ENCODE peak calls at places on chromosome 2, in eight cellular contexts. T, L, R, W, U, S, E and V are unnamed samples.
A peak's percentile ranks its signal among the peaks of the same experiment; 100 is the strongest.

GRCh38 chr2:127624321-127625145 is 21.4 kb upstream of the GPR17 start:
- DNase-seq in R (no peak), W (no peak), L (no peak), T (no peak), E (no peak), U (no peak), S (no peak), V (no peak)

GRCh38 chr2:239598011-239598731 is 197.4 kb upstream of the HDAC4 start:
- DNase-seq in U (no peak), S (no peak), R (no peak), T (peak; percentile 41), W (no peak), L (no peak), E (no peak), V (no peak)

GRCh38 chr2:72934683-72935610 is 17.6 kb downstream of the EMX1 start:
- DNase-seq in L (no peak), E (no peak), R (no peak), S (no peak), W (no peak), U (peak; percentile 54), T (no peak), V (no peak)

GRCh38 chr2:26001743-26002341 is 19.5 kb upstream of the KIF3C start:
- DNase-seq in R (no peak), U (peak; percentile 60), T (no peak), S (peak; percentile 86), L (no peak), E (peak; percentile 41), W (no peak), V (peak; percentile 47)

GRCh38 chr2:160516547-160517365 is 23.1 kb upstream of the RBMS1 start:
- DNase-seq in L (no peak), E (peak; percentile 6), T (peak; percentile 26), U (no peak), S (no peak), W (no peak), R (no peak), V (no peak)

GRCh38 chr2:218095853-218096252 is 26.8 kb downstream of the RUFY4 start:
- DNase-seq in E (no peak), L (no peak), S (no peak), R (no peak), U (no peak), W (no peak), T (no peak), V (no peak)

GRCh38 chr2:128585706-128586105 is 267.0 kb upstream of the HS6ST1 start:
- DNase-seq in S (no peak), U (no peak), E (peak; percentile 44), R (no peak), L (no peak), W (no peak), T (no peak), V (no peak)

GRCh38 chr2:191665286-191665685 is 12.7 kb upstream of the NABP1 start:
- DNase-seq in U (no peak), E (no peak), T (no peak), L (no peak), S (no peak), R (no peak), W (no peak), V (no peak)

GRCh38 chr2:6877402-6878305 is at the start of gene RSAD2:
- DNase-seq in E (peak; percentile 49), U (peak; percentile 33), W (no peak), L (no peak), T (peak; percentile 32), S (no peak), R (no peak), V (no peak)

GRCh38 chr2:96225016-96225533 is 16.4 kb upstream of the STARD7 start:
- DNase-seq in R (no peak), U (no peak), E (no peak), S (no peak), W (no peak), T (no peak), L (no peak), V (no peak)

GRCh38 chr2:216633616-216634316 is 546 bp downstream of the IGFBP2 start:
- DNase-seq in L (no peak), S (no peak), T (no peak), R (peak; percentile 73), E (no peak), U (peak; percentile 23), W (no peak), V (no peak)

GRCh38 chr2:138267161-138267901 is 234.2 kb upstream of the SPOPL start:
- DNase-seq in R (no peak), E (no peak), U (no peak), W (peak; percentile 58), L (no peak), S (no peak), T (no peak), V (no peak)

GRCh38 chr2:235924675-235925063 is 243.5 kb downstream of the GBX2 start:
- DNase-seq in R (no peak), U (no peak), L (no peak), E (no peak), W (no peak), T (no peak), S (no peak), V (no peak)

GRCh38 chr2:75703617-75704016 is 7.1 kb downstream of the GCFC2 start:
- DNase-seq in S (no peak), W (no peak), T (no peak), U (no peak), R (no peak), L (no peak), E (no peak), V (no peak)

GRCh38 chr2:129320288-129320687 is 659.2 kb upstream of the RAB6C start:
- DNase-seq in E (no peak), U (no peak), S (no peak), W (no peak), T (no peak), R (no peak), L (no peak), V (no peak)

GRCh38 chr2:181123798-181124217 is 143.4 kb downstream of the UBE2E3 start:
- DNase-seq in E (no peak), S (no peak), U (no peak), W (no peak), T (peak; percentile 62), L (no peak), R (no peak), V (no peak)

GRCh38 chr2:238042849-238043584 is 17.8 kb upstream of the SCLY start:
- DNase-seq in E (no peak), W (no peak), S (no peak), U (no peak), R (no peak), L (no peak), T (no peak), V (no peak)

GRCh38 chr2:60958361-60958760 is 59.2 kb upstream of the PEX13 start:
- DNase-seq in S (no peak), W (no peak), L (no peak), T (no peak), U (no peak), E (no peak), R (no peak), V (no peak)

GRCh38 chr2:39530423-39530866 is 93.4 kb upstream of the MAP4K3 start:
- DNase-seq in E (no peak), L (no peak), W (peak; percentile 48), S (no peak), T (no peak), U (no peak), R (no peak), V (no peak)

GRCh38 chr2:76498387-76498786 is 787.7 kb upstream of the GCFC2 start:
- DNase-seq in S (no peak), U (no peak), R (no peak), E (no peak), T (no peak), L (no peak), W (no peak), V (no peak)

GRCh38 chr2:67845557-67846114 is 217.2 kb downstream of the C1D start:
- DNase-seq in L (no peak), T (no peak), R (no peak), U (no peak), S (no peak), W (peak; percentile 28), E (peak; percentile 9), V (no peak)

GRCh38 chr2:28338046-28338753 is 54.5 kb upstream of the FOSL2 start:
- DNase-seq in L (no peak), U (peak; percentile 48), T (no peak), S (no peak), R (no peak), W (no peak), E (peak; percentile 90), V (peak; percentile 41)

GRCh38 chr2:68662466-68662865 is 19.1 kb downstream of the PROKR1 start:
- DNase-seq in T (no peak), R (no peak), S (no peak), W (no peak), U (no peak), L (no peak), E (no peak), V (no peak)

GRCh38 chr2:238864207-238865014 is 16.5 kb downstream of the TWIST2 start:
- DNase-seq in W (peak; percentile 94), E (peak; percentile 96), T (peak; percentile 79), R (peak; percentile 62), U (peak; percentile 87), L (no peak), S (no peak), V (peak; percentile 84)

GRCh38 chr2:70959271-70959761 is 19.1 kb upstream of the ANKRD53 start:
- DNase-seq in L (no peak), U (peak; percentile 3), W (no peak), S (no peak), R (peak; percentile 38), T (no peak), E (peak; percentile 2), V (no peak)

GRCh38 chr2:173999272-173999671 is 34.1 kb upstream of the SP3 start:
- DNase-seq in S (peak; percentile 14), E (no peak), R (no peak), L (no peak), W (no peak), U (no peak), T (no peak), V (no peak)

GRCh38 chr2:74532222-74532621 is 2.5 kb downstream of the HTRA2 start:
- DNase-seq in E (no peak), S (no peak), W (peak; percentile 67), L (no peak), R (no peak), T (no peak), U (no peak), V (no peak)

GRCh38 chr2:120383191-120383590 is 37.3 kb downstream of the INHBB start:
- DNase-seq in L (no peak), U (no peak), E (no peak), R (no peak), T (no peak), S (no peak), W (no peak), V (no peak)

GRCh38 chr2:136056077-136056688 is 61.8 kb downstream of the CXCR4 start:
- DNase-seq in S (no peak), T (peak; percentile 49), E (no peak), U (no peak), L (no peak), W (no peak), R (no peak), V (no peak)

GRCh38 chr2:152115952-152116351 is 17.1 kb upstream of the CACNB4 start:
- DNase-seq in T (no peak), S (no peak), R (no peak), E (no peak), W (no peak), U (no peak), L (no peak), V (no peak)

GRCh38 chr2:174588463-174588862 is 9.1 kb downstream of the WIPF1 start:
- DNase-seq in U (no peak), E (no peak), T (no peak), W (no peak), L (no peak), S (no peak), R (no peak), V (no peak)

GRCh38 chr2:201233192-201234166 is 26.9 kb upstream of the CASP8 start:
- DNase-seq in R (peak; percentile 51), U (peak; percentile 95), L (peak; percentile 45), S (no peak), T (peak; percentile 91), E (peak; percentile 75), W (peak; percentile 92), V (no peak)

GRCh38 chr2:104052341-104052740 is 801.6 kb upstream of the POU3F3 start:
- DNase-seq in E (no peak), L (no peak), S (no peak), R (no peak), W (no peak), T (no peak), U (no peak), V (no peak)

GRCh38 chr2:99154643-99155536 is at the start of the genes LIPT1 and TSGA10:
- DNase-seq in R (peak; percentile 92), L (peak; percentile 80), W (peak; percentile 92), E (peak; percentile 96), U (peak; percentile 94), T (peak; percentile 96), S (peak; percentile 84), V (peak; percentile 66)